ENCODE peak calls at places on chromosomes 16 and 17, in four cellular contexts. E, X, W and V are unnamed samples. For H3K9me1, the result is how much of the 10 kb centered on the place peaks cover.

GRCh38 chr17:34254651-34255380 is at the start of gene CCL2:
- DNase-seq in X (no peak), W (no peak), E (peak), V (peak)

GRCh38 chr17:36980281-36980761 is 31.6 kb downstream of the AATF start:
- DNase-seq in E (peak), X (no peak), W (no peak), V (peak)

GRCh38 chr16:22262460-22262859 is 34.7 kb upstream of the POLR3E start:
- DNase-seq in X (no peak), W (no peak), E (peak), V (peak)

GRCh38 chr17:76575570-76575969 is 10.1 kb downstream of the ST6GALNAC2 start:
- DNase-seq in E (no peak), W (no peak), X (no peak), V (no peak)

GRCh38 chr16:86517652-86518258 is 7.4 kb downstream of the FOXF1 start:
- DNase-seq in E (peak), W (no peak), X (peak), V (peak)

GRCh38 chr16:75555213-75555706 is 792 bp downstream of the TMEM231 start:
- DNase-seq in X (peak), E (peak), W (no peak), V (peak)

GRCh38 chr17:17937450-17937849 is 34.8 kb downstream of the TOM1L2 start:
- DNase-seq in W (no peak), E (peak), X (no peak), V (no peak)

GRCh38 chr16:81523387-81524115 is 78.9 kb downstream of the CMIP start:
- DNase-seq in X (no peak), W (peak), E (peak), V (no peak)

GRCh38 chr16:61544165-61544564 is 492.1 kb downstream of the CDH8 start:
- DNase-seq in E (no peak), W (no peak), X (no peak), V (no peak)
- H3K9me1 ChIP-seq in E (under half), W (under half), X (under half), V (under half)

GRCh38 chr16:16028311-16028999 is 79.0 kb downstream of the ABCC1 start:
- DNase-seq in E (no peak), W (no peak), X (no peak), V (peak)
- H3K9me1 ChIP-seq in E (half or more), W (under half), X (under half), V (under half)

DNA sequence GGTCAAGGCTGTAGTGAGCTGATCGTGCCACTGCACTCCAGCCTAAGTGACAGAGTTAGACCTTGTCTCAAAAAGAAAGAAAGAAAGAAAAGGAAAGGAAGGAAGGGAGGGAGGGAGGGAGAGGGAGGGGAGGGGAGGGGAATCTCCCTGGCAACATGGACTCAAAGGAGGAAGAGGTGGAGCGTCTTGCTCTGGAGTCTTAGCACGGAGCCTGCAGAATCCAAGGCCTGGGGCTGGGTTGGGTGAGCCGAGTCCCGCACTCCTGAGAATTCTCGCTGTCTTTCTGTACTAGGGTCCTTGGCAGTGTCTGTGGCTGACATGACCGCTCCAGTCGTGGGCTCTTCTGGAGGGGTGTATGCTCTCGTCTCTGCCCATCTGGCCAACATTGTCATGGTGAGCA is 36.9 kb downstream of the C17orf75 start:
- DNase-seq in X (no peak), E (no peak), W (no peak), V (no peak)
- H3K9me1 ChIP-seq in X (under half), E (under half), W (under half), V (under half)

GRCh38 chr16:17213974-17214373 is 256.8 kb downstream of the XYLT1 start:
- DNase-seq in W (no peak), X (no peak), E (no peak), V (no peak)
- H3K9me1 ChIP-seq in W (under half), X (under half), E (under half), V (under half)

GRCh38 chr17:75516619-75517276 is 420 bp downstream of the TSEN54 start:
- DNase-seq in X (no peak), E (no peak), W (no peak), V (no peak)
- H3K9me1 ChIP-seq in X (under half), E (under half), W (under half), V (under half)

GRCh38 chr17:2682304-2682938 is 29.1 kb downstream of the CLUH start:
- DNase-seq in W (no peak), E (peak), X (no peak), V (no peak)

GRCh38 chr17:2684549-2684948 is 27.0 kb downstream of the CLUH start:
- DNase-seq in E (no peak), W (no peak), X (no peak), V (no peak)

GRCh38 chr17:2683912-2684311 is 27.7 kb downstream of the CLUH start:
- DNase-seq in W (no peak), X (no peak), E (peak), V (peak)

GRCh38 chr17:2685696-2686095 is 25.9 kb downstream of the CLUH start:
- DNase-seq in X (no peak), W (no peak), E (no peak), V (no peak)

GRCh38 chr17:2680961-2681360 is 30.6 kb downstream of the CLUH start:
- DNase-seq in E (no peak), X (no peak), W (no peak), V (no peak)
- H3K9me1 ChIP-seq in E (under half), X (under half), W (under half), V (under half)

DNA sequence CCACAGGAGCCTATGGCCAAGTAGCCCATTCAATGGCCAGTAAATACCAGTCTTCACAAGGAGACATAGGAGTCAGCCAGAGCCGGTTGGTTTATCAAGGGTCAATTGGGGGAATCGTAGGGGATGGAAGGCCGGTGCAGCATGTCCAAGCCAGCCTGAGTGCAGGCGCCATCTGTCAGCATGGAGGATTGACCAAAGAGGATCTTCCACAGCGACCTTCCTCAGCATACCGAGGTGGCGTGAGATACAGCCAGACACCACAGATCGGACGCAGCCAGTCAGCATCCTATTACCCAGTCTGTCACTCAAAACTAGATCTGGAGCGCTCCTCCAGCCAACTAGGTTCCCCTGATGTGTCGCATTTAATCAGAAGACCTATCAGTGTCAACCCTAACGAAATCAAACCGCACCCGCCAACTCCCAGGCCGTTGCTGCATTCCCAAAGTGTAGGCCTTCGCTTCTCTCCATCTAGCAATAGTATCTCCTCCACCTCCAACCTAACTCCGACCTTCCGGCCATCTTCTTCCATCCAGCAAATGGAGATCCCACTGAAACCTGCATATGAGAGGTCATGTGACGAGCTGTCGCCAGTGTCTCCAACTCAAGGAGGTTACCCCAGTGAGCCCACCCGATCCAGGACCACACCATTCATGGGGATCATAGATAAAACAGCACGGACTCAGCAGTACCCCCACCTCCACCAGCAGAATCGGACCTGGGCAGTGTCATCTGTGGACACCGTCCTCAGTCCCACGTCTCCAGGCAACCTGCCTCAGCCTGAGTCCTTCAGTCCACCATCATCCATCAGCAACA is 25.0 kb downstream of the CYB561 start:
- DNase-seq in E (no peak), X (no peak), W (no peak), V (no peak)
- H3K9me1 ChIP-seq in E (under half), X (under half), W (under half), V (under half)

GRCh38 chr17:14595656-14596055 is 294.8 kb downstream of the HS3ST3B1 start:
- DNase-seq in W (no peak), X (no peak), E (no peak), V (no peak)
- H3K9me1 ChIP-seq in W (under half), X (under half), E (under half), V (under half)